ENCODE peak calls at places on chromosome X, in five cellular contexts. W is iPS DF 6.9, Y is AG09309, O is NAMALWA, G is activated T-helper 1 cell treated with Interleukin-2 at 50 U/mL for 16 hours. N is an unnamed sample.

GRCh38 chrX:133994576-133994975 is 9.2 kb upstream of the GPC3 start:
- DNase-seq in Y (no peak), G (no peak), W (no peak), O (no peak), N (no peak)

GRCh38 chrX:40434443-40434842 is 146.3 kb upstream of the ATP6AP2 start:
- DNase-seq in W (no peak), O (no peak), G (no peak), Y (no peak), N (no peak)

GRCh38 chrX:115702982-115703381 is 142.0 kb downstream of the PLS3 start:
- DNase-seq in W (no peak), Y (no peak), O (no peak), G (no peak), N (no peak)

GRCh38 chrX:114962209-114962608 is 55.2 kb downstream of the IL13RA2 start:
- DNase-seq in G (no peak), Y (no peak), W (no peak), O (no peak), N (peak; percentile 0)

GRCh38 chrX:150696836-150697235 is 3.6 kb downstream of the MTMR1 start:
- DNase-seq in W (no peak), Y (no peak), G (no peak), O (peak; percentile 63), N (no peak)

GRCh38 chrX:149758068-149758714 is 15.7 kb upstream of the HSFX1 start:
- DNase-seq in G (no peak), Y (no peak), O (no peak), W (no peak), N (no peak)

GRCh38 chrX:16748425-16748824 is 29.0 kb downstream of the SYAP1 start:
- DNase-seq in G (no peak), Y (no peak), O (no peak), W (no peak), N (no peak)

GRCh38 chrX:20593836-20594235 is 327.1 kb upstream of the RPS6KA3 start:
- DNase-seq in O (no peak), G (no peak), W (no peak), Y (no peak), N (no peak)

GRCh38 chrX:48703642-48704481 is 7.3 kb downstream of the SUV39H1 start:
- DNase-seq in O (no peak), G (no peak), Y (no peak), W (no peak), N (no peak)

GRCh38 chrX:84044051-84044450 is 143.9 kb downstream of the RPS6KA6 start:
- DNase-seq in Y (no peak), G (no peak), W (no peak), O (no peak), N (no peak)

GRCh38 chrX:154485150-154486051 is 1.0 kb downstream of the UBL4A start:
- DNase-seq in W (no peak), Y (no peak), O (no peak), G (no peak), N (no peak)

GRCh38 chrX:41405551-41405950 is 41.6 kb upstream of the NYX start:
- DNase-seq in G (no peak), O (no peak), W (no peak), Y (no peak), N (no peak)

GRCh38 chrX:150063673-150064072 is 125.4 kb upstream of the EOLA2 start:
- DNase-seq in O (peak; percentile 1), Y (no peak), G (no peak), W (no peak), N (no peak)

GRCh38 chrX:77446029-77446585 is 1.1 kb upstream of the FGF16 start:
- DNase-seq in G (no peak), O (no peak), Y (no peak), W (no peak), N (peak; percentile 88)

GRCh38 chrX:31178769-31179125 is 106.9 kb upstream of the FTHL17 start:
- DNase-seq in O (no peak), W (no peak), G (no peak), Y (no peak), N (no peak)

GRCh38 chrX:133007458-133007857 is 49.0 kb upstream of the HS6ST2 start:
- DNase-seq in Y (no peak), G (no peak), O (no peak), W (no peak), N (no peak)

N was measured in dermis blood vessel endothelial cell.